ENCODE peak calls at places on chromosomes 11 and 22, in five cellular contexts. V is osteocyte, U is B cell, S is HCT116, Y is lower lobe of right lung. L is an unnamed sample.
A peak's percentile ranks its signal among the peaks of the same experiment; 100 is the strongest.

GRCh38 chr11:35852056-35852455 is 91.8 kb upstream of the LDLRAD3 start:
- DNase-seq in Y (no peak), U (no peak), V (no peak), S (no peak), L (no peak)

GRCh38 chr11:44930588-44931302 is 19.9 kb downstream of the TP53I11 start:
- DNase-seq in U (no peak), S (no peak), V (no peak), Y (no peak), L (no peak)

GRCh38 chr11:88398372-88399140 is 61.0 kb upstream of the CTSC start:
- DNase-seq in V (no peak), U (no peak), Y (no peak), S (peak; percentile 12), L (peak; percentile 13)

GRCh38 chr22:44729391-44730012 is 22.9 kb upstream of the ARHGAP8 start:
- DNase-seq in Y (no peak), S (no peak), U (no peak), V (no peak), L (peak; percentile 24)

GRCh38 chr11:10504490-10504889 is 36.5 kb downstream of the RNF141 start:
- DNase-seq in U (no peak), S (no peak), V (no peak), Y (no peak), L (no peak)

GRCh38 chr11:35943761-35944502 is at the start of gene LDLRAD3:
- DNase-seq in Y (peak; percentile 81), U (peak; percentile 69), S (peak; percentile 37), V (peak; percentile 92), L (peak; percentile 49)

GRCh38 chr22:17853066-17853465 is 78.8 kb upstream of the BID start:
- DNase-seq in S (no peak), U (no peak), Y (no peak), V (no peak), L (no peak)

GRCh38 chr22:43905681-43906080 is 13.9 kb upstream of the PNPLA5 start:
- DNase-seq in V (no peak), S (no peak), U (no peak), Y (no peak), L (no peak)

GRCh38 chr11:27153136-27153535 is 112.5 kb downstream of the BBOX1 start:
- DNase-seq in U (no peak), V (no peak), Y (no peak), S (no peak), L (no peak)

GRCh38 chr22:40221055-40221414 is 43.3 kb downstream of the TNRC6B start:
- DNase-seq in V (peak; percentile 36), Y (no peak), U (no peak), S (no peak), L (no peak)

GRCh38 chr11:103043826-103044688 is 47.9 kb downstream of the DCUN1D5 start:
- DNase-seq in V (no peak), Y (no peak), U (no peak), S (no peak), L (no peak)

GRCh38 chr11:69912161-69912910 is 93.1 kb upstream of the FGF3 start:
- DNase-seq in Y (peak; percentile 39), U (no peak), S (no peak), V (no peak), L (no peak)

GRCh38 chr11:69913591-69914285 is 94.5 kb upstream of the FGF3 start:
- DNase-seq in U (no peak), V (no peak), Y (peak; percentile 34), S (no peak), L (no peak)

GRCh38 chr11:69914286-69915150 is 95.3 kb upstream of the FGF3 start:
- DNase-seq in V (no peak), U (no peak), Y (peak; percentile 34), S (no peak), L (no peak)

GRCh38 chr11:69911310-69912160 is 92.3 kb upstream of the FGF3 start:
- DNase-seq in U (no peak), Y (peak; percentile 37), V (no peak), S (no peak), L (no peak)

DNA sequence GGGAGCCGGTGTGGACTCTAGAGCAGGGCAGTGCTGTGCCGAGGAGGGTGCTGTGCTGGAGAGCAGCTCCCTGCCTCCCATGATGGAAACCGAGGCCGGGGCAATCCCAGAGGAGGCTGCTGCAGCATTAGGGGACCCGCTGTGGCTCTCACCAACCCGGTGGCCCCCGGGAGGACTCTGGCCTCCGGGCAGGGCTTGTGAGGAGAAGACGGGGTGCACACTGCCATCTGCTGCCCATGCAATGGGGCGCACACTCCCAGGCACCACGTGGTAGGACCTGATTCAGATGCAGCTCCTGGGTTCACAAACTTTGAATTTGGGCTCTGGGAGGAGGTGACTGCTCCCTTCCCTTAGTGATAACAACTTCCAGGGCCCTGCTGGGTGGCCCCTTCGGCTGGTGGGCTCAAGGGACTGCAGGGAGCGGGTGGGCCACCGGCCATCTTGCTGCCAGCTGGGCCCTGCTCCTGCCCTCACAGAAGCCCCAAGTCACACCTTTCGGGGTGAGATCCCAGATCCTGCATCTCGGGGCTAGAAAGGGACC is 93.8 kb upstream of the FGF3 start:
- DNase-seq in U (no peak), S (no peak), Y (peak; percentile 41), V (no peak), L (peak; percentile 18)
- TF ChIP-seq CTCF in U (no peak), S (peak; percentile 63), Y (peak; percentile 15), V (peak; percentile 54), L (peak; percentile 34)

DNA sequence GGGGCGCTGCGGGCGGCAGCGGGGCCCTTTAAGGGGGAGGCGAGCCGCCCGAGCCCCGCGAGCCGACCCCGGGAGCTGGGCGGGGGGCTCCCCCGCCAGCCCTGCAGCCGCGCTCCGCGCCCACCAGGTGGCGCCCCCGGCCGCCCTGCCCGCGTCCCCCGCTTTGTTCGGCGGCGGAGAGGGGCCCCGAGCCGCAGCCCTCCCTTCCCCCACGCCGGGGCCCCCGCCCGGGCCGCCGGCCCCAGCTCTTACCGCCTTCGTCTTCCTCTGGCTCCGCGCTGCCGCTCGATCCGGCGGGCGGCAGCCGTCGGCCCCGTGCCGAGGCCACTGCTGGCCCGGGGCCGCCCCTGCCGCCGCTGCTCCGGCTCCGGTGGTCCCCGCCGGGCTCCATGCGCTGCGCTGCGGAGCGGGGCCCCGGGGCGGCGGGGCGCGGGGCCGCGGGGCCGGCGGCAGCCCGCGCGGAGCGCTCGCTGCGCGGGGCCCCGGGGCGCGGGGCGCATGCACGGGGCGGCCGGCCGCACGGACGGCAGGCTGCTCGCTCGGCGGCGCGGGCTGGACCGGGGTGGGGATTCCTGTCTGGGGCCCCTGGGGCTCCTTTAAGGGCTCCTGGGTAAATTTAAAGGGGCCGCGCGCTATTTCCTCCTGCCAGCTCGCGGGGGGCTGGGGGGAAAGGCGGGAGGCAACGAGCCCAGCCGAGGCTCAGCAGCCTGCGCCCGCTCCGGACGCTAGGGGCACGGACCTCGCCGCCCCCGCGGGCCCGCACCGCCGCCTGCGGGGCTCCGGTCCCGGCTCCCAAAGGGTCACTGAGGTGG is at the start of gene ZFTA:
- DNase-seq in S (no peak), V (peak; percentile 89), U (peak; percentile 96), Y (peak; percentile 71), L (peak; percentile 74)
- TF ChIP-seq CTCF in S (no peak), V (peak; percentile 77), U (peak; percentile 67), Y (peak; percentile 51), L (peak; percentile 72)

GRCh38 chr11:130163346-130164220 is 4.0 kb downstream of the ST14 start:
- DNase-seq in V (no peak), S (no peak), U (no peak), Y (peak; percentile 66), L (no peak)
- TF ChIP-seq CTCF in V (no peak), S (peak; percentile 28), U (no peak), Y (no peak), L (no peak)

DNA sequence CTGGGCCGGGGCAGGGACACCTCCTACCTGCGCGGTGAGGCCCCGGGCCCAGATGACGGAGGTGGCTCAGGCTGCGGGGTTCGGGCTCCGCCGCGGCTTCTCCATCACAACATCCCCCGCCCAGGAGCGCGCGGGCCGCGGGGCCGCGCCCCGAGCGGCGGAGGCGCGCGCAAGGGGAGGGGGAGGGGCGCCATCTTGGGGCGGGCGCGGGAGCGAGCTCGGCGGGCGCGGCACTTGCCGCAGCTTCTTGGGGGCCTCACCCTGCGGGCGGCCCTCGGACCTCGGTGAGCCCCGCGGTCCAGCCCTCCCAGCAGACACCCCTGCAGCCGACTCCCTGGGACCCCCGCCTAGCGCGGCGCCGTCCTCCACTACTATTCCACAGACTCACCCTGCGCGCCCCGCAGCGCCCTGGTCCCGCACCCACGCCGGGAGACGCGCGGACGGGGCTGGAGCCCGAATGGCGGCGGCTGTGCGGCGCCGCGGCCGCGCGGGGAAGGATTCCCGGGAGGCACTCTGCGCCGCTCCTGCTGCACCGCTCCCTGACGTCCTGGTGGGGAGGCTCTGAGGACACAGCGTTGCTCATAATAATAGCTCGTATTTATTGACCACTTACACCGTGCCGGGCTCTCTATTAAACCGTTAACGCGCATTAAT is at the start of gene APBB1:
- DNase-seq in V (no peak), U (peak; percentile 97), Y (peak; percentile 71), S (no peak), L (peak; percentile 51)
- TF ChIP-seq CTCF in V (peak; percentile 8), U (peak; percentile 17), Y (no peak), S (no peak), L (no peak)

DNA sequence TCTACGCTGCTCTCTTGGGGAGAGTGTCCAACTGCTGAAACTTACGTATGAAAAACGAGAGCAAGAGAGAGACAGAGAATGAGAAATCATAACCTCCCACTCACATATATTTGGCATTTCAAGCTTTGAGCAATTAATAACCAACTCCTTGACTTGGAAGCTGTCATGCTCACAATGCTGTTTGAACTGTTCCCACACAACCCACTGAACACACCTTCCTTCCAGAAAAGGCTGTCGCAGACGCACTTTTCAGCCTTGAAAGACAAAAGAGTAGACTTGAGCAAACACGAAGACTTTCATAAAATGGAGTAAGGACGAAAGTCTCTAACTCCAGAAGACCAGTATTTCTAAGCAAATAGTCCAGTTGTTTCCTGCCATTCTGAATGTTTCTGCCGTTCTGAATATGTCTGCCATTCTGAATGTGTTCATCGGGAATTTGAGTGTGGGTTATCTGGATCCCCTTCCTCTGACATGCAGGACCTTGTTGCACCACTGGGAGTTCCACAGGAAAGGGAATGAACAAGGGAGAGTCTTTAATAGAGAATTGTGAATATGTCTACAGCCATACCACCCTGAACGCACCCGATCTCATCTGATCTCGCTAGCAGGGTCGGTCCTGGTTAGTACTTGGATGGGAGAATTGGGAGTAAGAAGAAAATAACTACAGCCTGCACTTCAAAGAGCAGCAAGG is 86.2 kb upstream of the BARX2 start:
- DNase-seq in Y (no peak), S (no peak), V (no peak), U (no peak), L (no peak)
- TF ChIP-seq CTCF in Y (no peak), S (peak; percentile 15), V (no peak), U (no peak), L (no peak)